ENCODE peak calls at places on chromosomes 2 and 18, in eight cellular contexts. W is BE2C; X is T-cell; V is GM10248; R is stimulated activated CD4-positive, alpha-beta T cell treated with anti-CD3 and anti-CD28 coated beads, TNF-alpha, amount 100 ng/mL, for 1 hour; O is fibroblast of villous mesenchyme; G is activated T-cell treated with anti-CD3 and anti-CD28 coated beads for 1 hour; Y is RCC 7860. I is an unnamed sample.

GRCh38 chr2:147945660-147946059 is 74.9 kb downstream of the ORC4 start:
- DNase-seq in X (no peak), W (no peak), G (no peak), R (no peak), O (peak; percentile 6), Y (no peak), V (no peak), I (peak; percentile 15)

GRCh38 chr18:741931-742512 is 29.6 kb upstream of the ENOSF1 start:
- DNase-seq in W (no peak), Y (peak; percentile 38), R (no peak), X (no peak), O (peak; percentile 66), V (peak; percentile 67), G (no peak), I (peak; percentile 81)

GRCh38 chr2:30949435-30949834 is 142.2 kb upstream of the CAPN13 start:
- DNase-seq in O (no peak), R (no peak), G (no peak), Y (no peak), V (no peak), X (no peak), W (peak; percentile 19), I (no peak)

GRCh38 chr2:43311276-43311675 is 84.9 kb upstream of the ZFP36L2 start:
- DNase-seq in R (no peak), X (no peak), Y (no peak), G (no peak), W (no peak), O (peak; percentile 86), V (no peak), I (no peak)

GRCh38 chr2:11701831-11702301 is 31.9 kb upstream of the NTSR2 start:
- DNase-seq in G (no peak), V (no peak), R (no peak), O (peak; percentile 98), Y (no peak), X (no peak), W (no peak), I (no peak)

GRCh38 chr18:28009589-28009988 is 167.3 kb downstream of the CDH2 start:
- DNase-seq in X (no peak), R (no peak), O (no peak), G (no peak), V (no peak), W (no peak), Y (no peak), I (no peak)

GRCh38 chr18:73690222-73690621 is 457.4 kb downstream of the FBXO15 start:
- DNase-seq in X (no peak), V (no peak), W (no peak), G (no peak), Y (no peak), O (no peak), R (no peak), I (no peak)

GRCh38 chr2:214676421-214677089 is 132.9 kb downstream of the BARD1 start:
- DNase-seq in Y (no peak), W (no peak), R (no peak), V (no peak), O (no peak), G (no peak), X (no peak), I (no peak)

I was measured in RKO.